ENCODE peak calls at places on chromosomes 16 and 17, in four cellular contexts. F, T, U and H are unnamed samples.

GRCh38 chr16:54289242-54290051 is 2.9 kb upstream of the IRX3 start:
- DNase-seq in F (no peak), T (no peak), U (no peak), H (no peak)

GRCh38 chr17:47275245-47275984 is 21.8 kb downstream of the ITGB3 start:
- DNase-seq in F (peak; percentile 56), T (no peak), U (peak; percentile 88), H (no peak)

GRCh38 chr16:79163666-79164377 is 436.7 kb downstream of the MAF start:
- DNase-seq in F (no peak), T (peak; percentile 10), U (no peak), H (peak; percentile 77)

GRCh38 chr17:41512789-41513547 is 5.7 kb downstream of the KRT15 start:
- DNase-seq in F (no peak), T (no peak), U (no peak), H (no peak)

GRCh38 chr16:26701243-26701886 is 365.4 kb upstream of the C16orf82 start:
- DNase-seq in F (no peak), T (no peak), U (no peak), H (no peak)

GRCh38 chr16:10668322-10669045 is 26.2 kb downstream of the TEKT5 start:
- DNase-seq in F (no peak), T (peak; percentile 8), U (no peak), H (peak; percentile 19)

GRCh38 chr17:75404739-75405364 is 626 bp downstream of the GRB2 start:
- DNase-seq in F (peak; percentile 44), T (peak; percentile 64), U (peak; percentile 55), H (peak; percentile 44)

GRCh38 chr16:64343061-64343819 is 778.6 kb downstream of the CDH11 start:
- DNase-seq in F (no peak), T (no peak), U (peak; percentile 21), H (no peak)

GRCh38 chr17:19978206-19978802 is 676 bp upstream of the AKAP10 start:
- DNase-seq in F (no peak), T (peak; percentile 64), U (no peak), H (no peak)

GRCh38 chr16:85862476-85863383 is 36.2 kb upstream of the IRF8 start:
- DNase-seq in F (no peak), T (no peak), U (no peak), H (peak; percentile 42)

GRCh38 chr17:65677932-65678331 is 116.5 kb upstream of the AXIN2 start:
- DNase-seq in F (no peak), T (peak; percentile 14), U (no peak), H (no peak)

GRCh38 chr17:38749222-38750043 is 1.3 kb upstream of the PCGF2 start:
- DNase-seq in F (peak; percentile 87), T (no peak), U (peak; percentile 87), H (peak; percentile 77)

GRCh38 chr17:19306160-19307111 is 56.1 kb downstream of the B9D1 start:
- DNase-seq in F (no peak), T (peak; percentile 88), U (peak; percentile 77), H (peak; percentile 34)

GRCh38 chr17:59746849-59747445 is 39.5 kb downstream of the VMP1 start:
- DNase-seq in F (no peak), T (peak; percentile 81), U (no peak), H (peak; percentile 39)

GRCh38 chr17:59899099-59899498 is 6.2 kb downstream of the RPS6KB1 start:
- DNase-seq in F (no peak), T (no peak), U (no peak), H (no peak)

GRCh38 chr16:30585400-30586191 is at the start of gene ZNF785:
- DNase-seq in F (peak; percentile 99), T (peak; percentile 97), U (peak; percentile 99), H (peak; percentile 99)

GRCh38 chr17:60146206-60146605 is 3.6 kb upstream of the CA4 start:
- DNase-seq in F (no peak), T (no peak), U (no peak), H (no peak)

GRCh38 chr16:3881499-3881995 is 1.0 kb upstream of the CREBBP start:
- DNase-seq in F (no peak), T (no peak), U (no peak), H (no peak)

GRCh38 chr17:78437508-78438169 is 59.2 kb downstream of the PGS1 start:
- DNase-seq in F (no peak), T (no peak), U (no peak), H (no peak)

GRCh38 chr17:3647769-3648540 is 11.4 kb downstream of the CTNS start:
- DNase-seq in F (no peak), T (peak; percentile 65), U (peak; percentile 87), H (peak; percentile 73)

GRCh38 chr16:50858877-50859627 is 117.2 kb downstream of the CYLD start:
- DNase-seq in F (no peak), T (no peak), U (no peak), H (no peak)

GRCh38 chr16:19179890-19180490 is 11.9 kb downstream of the SYT17 start:
- DNase-seq in F (peak; percentile 66), T (peak; percentile 19), U (peak; percentile 76), H (peak; percentile 67)

GRCh38 chr17:38554430-38555350 is 51.1 kb downstream of the SRCIN1 start:
- DNase-seq in F (no peak), T (no peak), U (no peak), H (no peak)

GRCh38 chr16:18788828-18789514 is 1.2 kb downstream of the RPS15A start:
- DNase-seq in F (no peak), T (peak; percentile 41), U (no peak), H (peak; percentile 48)

GRCh38 chr17:51748749-51749604 is 409.5 kb downstream of the CA10 start:
- DNase-seq in F (no peak), T (no peak), U (peak; percentile 73), H (no peak)

GRCh38 chr17:44587339-44587738 is 30.1 kb downstream of the FZD2 start:
- DNase-seq in F (peak; percentile 57), T (no peak), U (peak; percentile 82), H (no peak)

GRCh38 chr17:14461131-14461530 is 160.2 kb downstream of the HS3ST3B1 start:
- DNase-seq in F (no peak), T (no peak), U (no peak), H (no peak)

GRCh38 chr16:68275611-68276191 is 11.4 kb downstream of the SLC7A6 start:
- DNase-seq in F (no peak), T (peak; percentile 80), U (no peak), H (peak; percentile 35)

GRCh38 chr17:11140028-11140427 is 101.0 kb upstream of the SHISA6 start:
- DNase-seq in F (no peak), T (no peak), U (peak; percentile 51), H (no peak)

GRCh38 chr17:49494937-49495841 is at the start of gene NGFR:
- DNase-seq in F (no peak), T (peak; percentile 49), U (peak; percentile 41), H (no peak)

GRCh38 chr17:37752482-37752881 is 7.6 kb upstream of the HNF1B start:
- DNase-seq in F (no peak), T (no peak), U (no peak), H (no peak)

GRCh38 chr17:40303009-40303657 is 5.8 kb upstream of the RARA start:
- DNase-seq in F (peak; percentile 57), T (peak; percentile 75), U (peak; percentile 69), H (peak; percentile 71)

GRCh38 chr17:17736205-17737183 is 55.2 kb downstream of the RAI1 start:
- DNase-seq in F (no peak), T (no peak), U (no peak), H (no peak)

GRCh38 chr17:17740627-17741237 is 59.5 kb downstream of the RAI1 start:
- DNase-seq in F (no peak), T (peak; percentile 52), U (peak; percentile 50), H (no peak)

GRCh38 chr17:17739388-17740066 is 58.3 kb downstream of the RAI1 start:
- DNase-seq in F (no peak), T (no peak), U (peak; percentile 56), H (peak; percentile 27)

GRCh38 chr17:17738901-17739300 is 57.6 kb downstream of the RAI1 start:
- DNase-seq in F (no peak), T (no peak), U (peak; percentile 50), H (no peak)

DNA sequence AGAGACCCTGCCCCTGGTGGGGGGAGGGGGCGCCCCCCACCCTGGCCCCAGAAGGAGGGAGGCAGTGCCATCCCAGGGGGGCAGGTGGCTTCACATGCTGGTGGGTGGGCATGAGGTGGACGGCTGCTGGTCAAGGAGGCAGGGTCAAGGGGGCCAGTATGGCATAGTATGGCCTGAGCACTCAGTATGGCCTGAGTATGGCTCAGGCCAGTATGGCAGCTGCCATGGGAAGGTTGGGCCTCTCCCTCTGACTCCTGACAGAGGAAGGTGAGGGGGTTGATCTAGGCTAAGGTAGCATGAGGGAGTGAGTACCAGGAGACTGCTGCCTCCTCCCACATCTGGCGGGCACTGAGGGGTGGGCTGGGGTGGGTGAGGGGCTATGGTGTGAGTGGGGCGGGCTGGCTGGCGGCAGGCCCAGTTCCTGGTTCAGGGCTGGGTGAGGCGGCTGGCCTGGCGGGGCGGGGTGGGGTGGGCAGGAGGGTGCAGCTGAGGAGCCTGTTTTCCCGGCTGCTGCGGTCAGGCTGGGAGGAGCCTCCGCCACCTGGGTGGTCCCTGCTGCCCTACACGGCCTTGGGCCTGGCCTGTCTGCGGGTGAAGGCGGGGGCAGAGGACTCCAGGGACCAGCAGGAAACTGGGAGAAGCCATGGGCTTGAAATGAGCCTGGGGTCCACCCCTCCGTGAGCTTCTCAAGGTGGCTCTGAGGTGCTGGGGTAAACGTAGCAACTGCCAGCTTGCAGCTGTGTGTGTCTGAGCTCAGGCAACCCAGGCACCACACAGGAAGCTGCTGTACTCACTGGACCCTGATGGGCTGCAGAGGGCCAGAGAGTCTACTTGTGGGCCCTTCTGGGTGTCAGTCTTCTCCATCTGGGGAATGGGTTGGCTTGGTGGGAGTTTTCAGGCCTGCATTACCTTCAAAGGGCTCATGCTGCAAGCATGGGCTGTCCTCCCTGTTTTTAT is 57.0 kb downstream of the RAI1 start:
- DNase-seq in F (no peak), T (no peak), U (peak; percentile 60), H (peak; percentile 22)
- H3K27ac ChIP-seq in F (peak overlapping the region; percentile 63), T (no peak overlapping the region), U (peak overlapping the region; percentile 46), H (peak overlapping the region; percentile 63)

GRCh38 chr17:81408049-81408448 is 12.8 kb downstream of the BAHCC1 start:
- DNase-seq in F (no peak), T (no peak), U (no peak), H (no peak)

GRCh38 chr17:81406117-81406953 is 11.1 kb downstream of the BAHCC1 start:
- DNase-seq in F (no peak), T (no peak), U (no peak), H (no peak)

GRCh38 chr17:81411305-81411704 is 16.0 kb downstream of the BAHCC1 start:
- DNase-seq in F (no peak), T (no peak), U (no peak), H (no peak)

GRCh38 chr17:81410852-81411251 is 15.6 kb downstream of the BAHCC1 start:
- DNase-seq in F (no peak), T (no peak), U (no peak), H (no peak)

GRCh38 chr17:81409190-81409935 is 14.1 kb downstream of the BAHCC1 start:
- DNase-seq in F (no peak), T (no peak), U (no peak), H (no peak)
- H3K4me1 ChIP-seq in F (peaks cover 7% of the 10 kb centered on the region), T (peaks cover 25% of the 10 kb centered on the region), U (peaks cover 21% of the 10 kb centered on the region), H (no peaks in the 10 kb centered on the region)

GRCh38 chr16:1026784-1027415 is 45.3 kb downstream of the SOX8 start:
- DNase-seq in F (no peak), T (no peak), U (no peak), H (no peak)
- H3K4me3 ChIP-seq in F (no peak overlapping the region), T (no peak overlapping the region), U (no peak overlapping the region), H (no peak overlapping the region)

GRCh38 chr17:73336613-73337400 is 25.0 kb upstream of the CDC42EP4 start:
- DNase-seq in F (no peak), T (no peak), U (no peak), H (no peak)

GRCh38 chr17:73340093-73340596 is 28.3 kb upstream of the CDC42EP4 start:
- DNase-seq in F (peak; percentile 62), T (no peak), U (no peak), H (peak; percentile 86)

GRCh38 chr17:73338566-73339247 is 26.9 kb upstream of the CDC42EP4 start:
- DNase-seq in F (no peak), T (no peak), U (no peak), H (no peak)

GRCh38 chr17:73335591-73336503 is 24.0 kb upstream of the CDC42EP4 start:
- DNase-seq in F (no peak), T (no peak), U (no peak), H (peak; percentile 57)

GRCh38 chr17:73338050-73338491 is 26.3 kb upstream of the CDC42EP4 start:
- DNase-seq in F (no peak), T (no peak), U (no peak), H (no peak)
- H3K27ac ChIP-seq in F (peak overlapping the region; percentile 27), T (no peak overlapping the region), U (peak overlapping the region; percentile 61), H (peak overlapping the region; percentile 38)